ENCODE peak calls at places on chromosomes 7 and 10, in four cellular contexts. N, Q, Z and L are unnamed samples.

GRCh38 chr7:150971242-150972048 is 6.7 kb downstream of the KCNH2 start:
- DNase-seq in N (peak), Q (no peak), Z (no peak), L (no peak)

GRCh38 chr10:79260803-79261740 is 86.2 kb upstream of the PPIF start:
- DNase-seq in N (peak), Q (peak), Z (no peak), L (no peak)

GRCh38 chr7:140674899-140675701 is 2.4 kb downstream of the ADCK2 start:
- DNase-seq in N (peak), Q (peak), Z (no peak), L (peak)

GRCh38 chr10:44393051-44393630 is 8.2 kb upstream of the CXCL12 start:
- DNase-seq in N (no peak), Q (no peak), Z (no peak), L (no peak)

GRCh38 chr7:81008901-81009300 is 90.0 kb upstream of the SEMA3C start:
- DNase-seq in N (no peak), Q (no peak), Z (no peak), L (no peak)

GRCh38 chr7:50793115-50793946 is 10.6 kb upstream of the GRB10 start:
- DNase-seq in N (peak), Q (no peak), Z (no peak), L (peak)

GRCh38 chr7:46191776-46192175 is 270.7 kb upstream of the IGFBP3 start:
- DNase-seq in N (no peak), Q (no peak), Z (no peak), L (no peak)

GRCh38 chr7:42350801-42351200 is 113.8 kb upstream of the GLI3 start:
- DNase-seq in N (no peak), Q (no peak), Z (no peak), L (no peak)

GRCh38 chr10:58919927-58920654 is 256.4 kb upstream of the PHYHIPL start:
- DNase-seq in N (no peak), Q (peak), Z (no peak), L (peak)

GRCh38 chr10:114504769-114505579 is 100.7 kb upstream of the AFAP1L2 start:
- DNase-seq in N (no peak), Q (peak), Z (no peak), L (peak)

GRCh38 chr7:80298201-80298600 is 163.6 kb downstream of the GNAI1 start:
- DNase-seq in N (no peak), Q (no peak), Z (no peak), L (no peak)

DNA sequence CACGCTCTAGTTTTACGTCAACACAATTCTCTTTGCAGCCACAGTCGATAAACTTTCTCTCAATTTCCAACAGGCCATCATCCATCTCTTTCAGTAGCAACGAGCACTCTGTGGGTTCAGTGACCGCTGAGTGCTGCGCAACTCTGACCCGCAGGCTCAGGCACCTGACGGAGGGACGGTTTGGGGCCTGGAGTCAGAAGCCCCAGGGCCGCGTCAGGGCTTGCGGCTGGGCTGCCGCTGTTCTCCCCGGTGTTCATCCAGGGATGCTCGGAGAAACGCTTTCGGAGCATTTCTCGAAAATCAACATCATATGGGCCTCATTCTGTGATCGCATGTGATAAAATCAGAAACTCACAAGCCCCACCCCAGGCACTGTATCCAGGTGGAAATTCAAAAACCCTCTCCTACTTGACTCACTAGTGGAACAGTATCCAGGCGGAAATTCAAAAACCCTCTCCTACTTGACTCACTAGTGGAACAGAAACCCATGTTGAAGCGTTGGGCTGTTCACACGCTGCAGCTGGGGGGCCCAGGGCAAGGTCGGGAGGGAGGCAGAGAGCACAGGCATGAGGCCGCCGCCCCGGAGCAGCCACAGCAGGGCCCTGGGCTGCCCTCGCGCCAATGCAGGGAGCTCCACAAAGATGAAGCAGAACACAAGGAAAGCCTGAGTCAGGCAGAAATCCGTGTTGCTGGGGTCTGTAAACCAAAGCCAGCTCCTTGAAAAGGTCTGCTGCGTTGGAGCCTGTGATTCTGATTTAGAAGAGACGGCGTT is 73.3 kb upstream of the NKX6-2 start:
- DNase-seq in N (no peak), Q (no peak), Z (no peak), L (no peak)
- TF ChIP-seq MAX in N (no peak), Q (no peak), Z (no peak), L (no peak)

GRCh38 chr7:24820730-24821044 is 63.4 kb upstream of the GSDME start:
- DNase-seq in N (no peak), Q (peak), Z (no peak), L (peak)
- TF ChIP-seq PBX3 in N (peak), Q (no peak), Z (no peak), L (no peak)

GRCh38 chr10:93166116-93166515 is 92.4 kb downstream of the CYP26A1 start:
- DNase-seq in N (no peak), Q (no peak), Z (no peak), L (no peak)

GRCh38 chr10:93173867-93174845 is 100.5 kb downstream of the CYP26A1 start:
- DNase-seq in N (no peak), Q (peak), Z (no peak), L (no peak)

GRCh38 chr10:93175490-93175889 is 101.8 kb downstream of the CYP26A1 start:
- DNase-seq in N (no peak), Q (no peak), Z (no peak), L (no peak)

DNA sequence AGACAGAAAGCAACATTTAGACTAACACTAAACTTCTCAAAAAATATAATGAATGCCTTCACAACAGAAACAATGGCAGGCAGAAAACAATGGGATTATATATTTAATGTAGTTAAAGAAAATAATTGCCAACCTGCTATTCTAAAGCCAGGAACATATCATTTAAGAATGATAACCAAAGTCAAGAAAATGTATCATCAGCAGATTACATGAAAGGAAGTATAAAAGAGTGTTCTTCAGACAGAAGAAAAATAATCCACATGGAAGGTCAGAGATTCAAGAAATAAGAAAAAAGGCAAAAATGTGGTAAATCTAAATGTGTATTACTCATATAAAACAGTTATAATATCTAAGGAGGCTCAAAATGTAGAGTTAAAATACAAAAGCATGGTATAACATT is 98.1 kb downstream of the CYP26A1 start:
- DNase-seq in N (no peak), Q (no peak), Z (no peak), L (no peak)
- TF ChIP-seq MAX in N (no peak), Q (no peak), Z (no peak), L (no peak)

GRCh38 chr7:122616951-122617350 is 82.0 kb downstream of the RNF133 start:
- DNase-seq in N (no peak), Q (no peak), Z (no peak), L (no peak)

GRCh38 chr7:122626785-122627184 is 72.1 kb downstream of the RNF133 start:
- DNase-seq in N (no peak), Q (no peak), Z (no peak), L (no peak)

GRCh38 chr7:122618603-122619189 is 80.2 kb downstream of the RNF133 start:
- DNase-seq in N (no peak), Q (no peak), Z (no peak), L (no peak)

GRCh38 chr7:122619664-122620063 is 79.3 kb downstream of the RNF133 start:
- DNase-seq in N (no peak), Q (no peak), Z (no peak), L (no peak)

DNA sequence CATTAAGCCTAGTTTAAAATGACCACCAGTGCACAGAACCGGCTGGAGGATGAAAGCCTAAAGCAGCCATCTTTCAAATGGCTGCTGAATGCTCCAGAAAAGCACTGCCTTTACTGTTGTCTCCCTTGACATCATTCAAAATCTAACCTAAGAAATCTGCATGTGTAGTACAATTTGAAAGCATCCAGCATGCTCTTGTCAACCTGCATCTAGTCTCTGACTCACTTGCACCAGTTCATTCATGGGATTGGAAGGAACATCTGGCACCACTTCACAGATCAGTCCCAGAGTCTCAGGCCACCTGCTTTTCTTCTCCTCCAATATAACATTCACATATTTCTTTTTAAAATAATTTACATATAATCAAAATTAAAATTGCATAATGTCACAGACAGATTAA is 76.2 kb downstream of the RNF133 start:
- DNase-seq in N (no peak), Q (no peak), Z (no peak), L (no peak)
- TF ChIP-seq PBX3 in N (no peak), Q (no peak), Z (no peak), L (no peak)